ENCODE peak calls at places on chromosome 17, in five cellular contexts. U is activated CD4-positive, CD25-positive, alpha-beta regulatory T cell; W is activated CD4-positive, alpha-beta T cell treated with anti-CD3 and anti-CD28 coated beads, Interleukin-2, amount 50 U/mL, for 1 hour; Q is T-helper 2 cell; N is A172. K is an unnamed sample.

GRCh38 chr17:7830616-7831015 is 3.4 kb upstream of the KDM6B start:
- DNase-seq in U (no peak), W (no peak), Q (no peak), N (no peak), K (no peak)

GRCh38 chr17:32486701-32487459 is at the start of gene CDK5R1:
- DNase-seq in U (no peak), W (peak), Q (peak), N (peak), K (no peak)

GRCh38 chr17:9238340-9239259 is 217.3 kb downstream of the NTN1 start:
- DNase-seq in U (no peak), W (no peak), Q (no peak), N (no peak), K (no peak)

GRCh38 chr17:64009571-64010402 is 10.6 kb downstream of the ICAM2 start:
- DNase-seq in U (no peak), W (no peak), Q (no peak), N (no peak), K (peak)

GRCh38 chr17:15966879-15967248 is 21.9 kb downstream of the ADORA2B start:
- DNase-seq in U (no peak), W (no peak), Q (no peak), N (peak), K (no peak)

GRCh38 chr17:28925912-28926365 is 23.1 kb upstream of the DHRS13 start:
- DNase-seq in U (no peak), W (peak), Q (peak), N (peak), K (peak)

GRCh38 chr17:44774271-44775135 is 15.7 kb downstream of the ADAM11 start:
- DNase-seq in U (peak), W (peak), Q (peak), N (peak), K (peak)

GRCh38 chr17:47719411-47720152 is 13.5 kb upstream of the TBX21 start:
- DNase-seq in U (peak), W (peak), Q (no peak), N (peak), K (no peak)

GRCh38 chr17:63120406-63120805 is 154.4 kb downstream of the TANC2 start:
- DNase-seq in U (no peak), W (no peak), Q (no peak), N (no peak), K (no peak)

GRCh38 chr17:7191571-7192270 is 12.6 kb upstream of the ASGR1 start:
- DNase-seq in U (no peak), W (no peak), Q (no peak), N (no peak), K (no peak)

GRCh38 chr17:78933959-78934568 is 8.9 kb upstream of the TIMP2 start:
- DNase-seq in U (no peak), W (no peak), Q (no peak), N (peak), K (peak)

K was measured in CD14-positive monocyte.